ENCODE peak calls at places on chromosomes 13 and 19, in six cellular contexts. One of them, this sample, is unnamed.

GRCh38 chr19:31512403-31512970 is 163.3 kb upstream of the TSHZ3 start:
- DNase-seq in mucosa of descending colon: no peak
- DNase-seq in stomach: no peak
- DNase-seq in HCT116: no peak
- DNase-seq in hypothalamus: no peak
- DNase-seq in HFF-Myc: no peak
- DNase-seq in this sample: no peak

GRCh38 chr13:35984776-35985453 is 146.3 kb downstream of the DCLK1 start:
- DNase-seq in mucosa of descending colon: no peak
- DNase-seq in stomach: no peak
- DNase-seq in HCT116: no peak
- DNase-seq in hypothalamus: no peak
- DNase-seq in HFF-Myc: no peak
- DNase-seq in this sample: no peak

GRCh38 chr19:33312065-33312464 is 9.7 kb upstream of the CEBPA start:
- DNase-seq in mucosa of descending colon: no peak
- DNase-seq in stomach: no peak
- DNase-seq in HCT116: no peak
- DNase-seq in hypothalamus: no peak
- DNase-seq in HFF-Myc: no peak
- DNase-seq in this sample: no peak

GRCh38 chr13:38103851-38104250 is 234.3 kb upstream of the TRPC4 start:
- DNase-seq in mucosa of descending colon: no peak
- DNase-seq in stomach: no peak
- DNase-seq in HCT116: no peak
- DNase-seq in hypothalamus: no peak
- DNase-seq in HFF-Myc: no peak
- DNase-seq in this sample: no peak

GRCh38 chr13:26213345-26213744 is 8.8 kb downstream of the RNF6 start:
- DNase-seq in mucosa of descending colon: no peak
- DNase-seq in stomach: no peak
- DNase-seq in HCT116: no peak
- DNase-seq in hypothalamus: no peak
- DNase-seq in HFF-Myc: no peak
- DNase-seq in this sample: no peak

GRCh38 chr19:55369651-55370304 is 485 bp downstream of the IL11 start:
- DNase-seq in mucosa of descending colon: no peak
- DNase-seq in stomach: no peak
- DNase-seq in HCT116: no peak
- DNase-seq in hypothalamus: no peak
- DNase-seq in HFF-Myc: no peak
- DNase-seq in this sample: peak; percentile 42

GRCh38 chr13:75825599-75825998 is 189.5 kb downstream of the LMO7 start:
- DNase-seq in mucosa of descending colon: no peak
- DNase-seq in stomach: no peak
- DNase-seq in HCT116: no peak
- DNase-seq in hypothalamus: no peak
- DNase-seq in HFF-Myc: no peak
- DNase-seq in this sample: no peak

GRCh38 chr13:59527500-59527899 is 636.2 kb downstream of the DIAPH3 start:
- DNase-seq in mucosa of descending colon: no peak
- DNase-seq in stomach: no peak
- DNase-seq in HCT116: no peak
- DNase-seq in hypothalamus: no peak
- DNase-seq in HFF-Myc: no peak
- DNase-seq in this sample: no peak

GRCh38 chr19:658916-659839 is 3.8 kb downstream of the RNF126 start:
- DNase-seq in mucosa of descending colon: peak; percentile 52
- DNase-seq in stomach: peak; percentile 39
- DNase-seq in HCT116: no peak
- DNase-seq in hypothalamus: no peak
- DNase-seq in HFF-Myc: no peak
- DNase-seq in this sample: no peak

GRCh38 chr13:23636360-23636759 is 66.1 kb downstream of the TNFRSF19 start:
- DNase-seq in mucosa of descending colon: no peak
- DNase-seq in stomach: no peak
- DNase-seq in HCT116: no peak
- DNase-seq in hypothalamus: no peak
- DNase-seq in HFF-Myc: no peak
- DNase-seq in this sample: no peak

GRCh38 chr13:30679483-30680330 is 55.6 kb upstream of the ALOX5AP start:
- DNase-seq in mucosa of descending colon: no peak
- DNase-seq in stomach: no peak
- DNase-seq in HCT116: no peak
- DNase-seq in hypothalamus: no peak
- DNase-seq in HFF-Myc: no peak
- DNase-seq in this sample: no peak

GRCh38 chr13:32228330-32229041 is 86.7 kb downstream of the ZAR1L start:
- DNase-seq in mucosa of descending colon: no peak
- DNase-seq in stomach: no peak
- DNase-seq in HCT116: peak; percentile 18
- DNase-seq in hypothalamus: no peak
- DNase-seq in HFF-Myc: no peak
- DNase-seq in this sample: peak; percentile 46

GRCh38 chr13:32905063-32905863 is 111.0 kb upstream of the KL start:
- DNase-seq in mucosa of descending colon: no peak
- DNase-seq in stomach: no peak
- DNase-seq in HCT116: no peak
- DNase-seq in hypothalamus: no peak
- DNase-seq in HFF-Myc: no peak
- DNase-seq in this sample: no peak

GRCh38 chr13:108486096-108486495 is 143.3 kb upstream of the MYO16 start:
- DNase-seq in mucosa of descending colon: no peak
- DNase-seq in stomach: no peak
- DNase-seq in HCT116: no peak
- DNase-seq in hypothalamus: no peak
- DNase-seq in HFF-Myc: no peak
- DNase-seq in this sample: no peak

GRCh38 chr19:6470173-6470572 is 6.1 kb downstream of the CRB3 start:
- DNase-seq in mucosa of descending colon: no peak
- DNase-seq in stomach: no peak
- DNase-seq in HCT116: no peak
- DNase-seq in hypothalamus: no peak
- DNase-seq in HFF-Myc: no peak
- DNase-seq in this sample: no peak

GRCh38 chr19:14072535-14073231 is at the start of gene MISP3:
- DNase-seq in mucosa of descending colon: peak; percentile 94
- DNase-seq in stomach: peak; percentile 90
- DNase-seq in HCT116: no peak
- DNase-seq in hypothalamus: no peak
- DNase-seq in HFF-Myc: no peak
- DNase-seq in this sample: no peak

GRCh38 chr19:1970806-1971502 is 30.0 kb downstream of the CSNK1G2 start:
- DNase-seq in mucosa of descending colon: no peak
- DNase-seq in stomach: no peak
- DNase-seq in HCT116: no peak
- DNase-seq in hypothalamus: no peak
- DNase-seq in HFF-Myc: no peak
- DNase-seq in this sample: no peak

GRCh38 chr19:2542341-2543069 is 66.6 kb downstream of the GADD45B start:
- DNase-seq in mucosa of descending colon: no peak
- DNase-seq in stomach: no peak
- DNase-seq in HCT116: no peak
- DNase-seq in hypothalamus: no peak
- DNase-seq in HFF-Myc: no peak
- DNase-seq in this sample: no peak

GRCh38 chr13:91187522-91187921 is 160.0 kb upstream of the MIR17HG start:
- DNase-seq in mucosa of descending colon: no peak
- DNase-seq in stomach: no peak
- DNase-seq in HCT116: no peak
- DNase-seq in hypothalamus: no peak
- DNase-seq in HFF-Myc: no peak
- DNase-seq in this sample: no peak

GRCh38 chr19:46746281-46746965 is at the start of gene STRN4:
- DNase-seq in mucosa of descending colon: peak; percentile 71
- DNase-seq in stomach: peak; percentile 67
- DNase-seq in HCT116: no peak
- DNase-seq in hypothalamus: no peak
- DNase-seq in HFF-Myc: no peak
- DNase-seq in this sample: no peak

GRCh38 chr13:75864718-75865117 is 228.6 kb downstream of the LMO7 start:
- DNase-seq in mucosa of descending colon: no peak
- DNase-seq in stomach: no peak
- DNase-seq in HCT116: no peak
- DNase-seq in hypothalamus: no peak
- DNase-seq in HFF-Myc: no peak
- DNase-seq in this sample: peak; percentile 76

GRCh38 chr19:39064405-39064804 is 19.8 kb upstream of the ACP7 start:
- DNase-seq in mucosa of descending colon: no peak
- DNase-seq in stomach: no peak
- DNase-seq in HCT116: no peak
- DNase-seq in hypothalamus: no peak
- DNase-seq in HFF-Myc: no peak
- DNase-seq in this sample: no peak